ENCODE peak calls at places on chromosome 12, in eight cellular contexts. E is AG10803, S is dorsolateral prefrontal cortex, Q is fibroblast of lung, N is stomach, X is A549, I is GM23338, K is heart left ventricle. T is an unnamed sample.

GRCh38 chr12:127528576-127528975 is 738.4 kb upstream of the TMEM132C start:
- DNase-seq in E (no peak), S (no peak), Q (no peak), N (no peak), X (no peak), I (no peak), K (no peak), T (no peak)

GRCh38 chr12:79919762-79920161 is 15.1 kb downstream of the PPP1R12A start:
- DNase-seq in E (no peak), S (no peak), Q (no peak), N (no peak), X (no peak), I (no peak), K (no peak), T (no peak)

GRCh38 chr12:59736359-59736758 is 140.5 kb downstream of the SLC16A7 start:
- DNase-seq in E (no peak), S (no peak), Q (no peak), N (no peak), X (no peak), I (no peak), K (no peak), T (no peak)

GRCh38 chr12:71973687-71974086 is 35.0 kb downstream of the TPH2 start:
- DNase-seq in E (no peak), S (no peak), Q (no peak), N (no peak), X (no peak), I (no peak), K (no peak), T (no peak)

GRCh38 chr12:21643758-21644157 is 13.9 kb downstream of the LDHB start:
- DNase-seq in E (no peak), S (no peak), Q (no peak), N (no peak), X (no peak), I (no peak), K (no peak), T (no peak)

GRCh38 chr12:5073838-5074237 is 30.2 kb downstream of the KCNA5 start:
- DNase-seq in E (peak; percentile 31), S (no peak), Q (peak; percentile 31), N (no peak), X (no peak), I (peak; percentile 77), K (no peak), T (peak; percentile 17)

GRCh38 chr12:98838282-98838681 is 193.2 kb downstream of the APAF1 start:
- DNase-seq in E (peak; percentile 65), S (peak; percentile 41), Q (peak; percentile 11), N (no peak), X (no peak), I (peak; percentile 50), K (no peak), T (peak; percentile 2)

GRCh38 chr12:106585862-106586534 is 3.2 kb downstream of the RFX4 start:
- DNase-seq in E (no peak), S (no peak), Q (no peak), N (no peak), X (no peak), I (peak; percentile 86), K (no peak), T (peak; percentile 9)

GRCh38 chr12:50611021-50611420 is 106.2 kb downstream of the DIP2B start:
- DNase-seq in E (no peak), S (no peak), Q (no peak), N (no peak), X (no peak), I (no peak), K (no peak), T (no peak)

GRCh38 chr12:32489070-32489469 is 89.7 kb downstream of the FGD4 start:
- DNase-seq in E (no peak), S (no peak), Q (no peak), N (no peak), X (no peak), I (no peak), K (no peak), T (no peak)

GRCh38 chr12:5648692-5649338 is 216.9 kb downstream of the NTF3 start:
- DNase-seq in E (peak; percentile 57), S (no peak), Q (peak; percentile 20), N (no peak), X (no peak), I (peak; percentile 87), K (no peak), T (peak; percentile 4)

GRCh38 chr12:119624971-119625370 is 31.4 kb downstream of the TMEM233 start:
- DNase-seq in E (no peak), S (no peak), Q (no peak), N (no peak), X (no peak), I (no peak), K (no peak), T (peak; percentile 21)

GRCh38 chr12:64752833-64753238 is 6.4 kb downstream of the GNS start:
- DNase-seq in E (no peak), S (no peak), Q (no peak), N (no peak), X (no peak), I (no peak), K (no peak), T (no peak)

DNA sequence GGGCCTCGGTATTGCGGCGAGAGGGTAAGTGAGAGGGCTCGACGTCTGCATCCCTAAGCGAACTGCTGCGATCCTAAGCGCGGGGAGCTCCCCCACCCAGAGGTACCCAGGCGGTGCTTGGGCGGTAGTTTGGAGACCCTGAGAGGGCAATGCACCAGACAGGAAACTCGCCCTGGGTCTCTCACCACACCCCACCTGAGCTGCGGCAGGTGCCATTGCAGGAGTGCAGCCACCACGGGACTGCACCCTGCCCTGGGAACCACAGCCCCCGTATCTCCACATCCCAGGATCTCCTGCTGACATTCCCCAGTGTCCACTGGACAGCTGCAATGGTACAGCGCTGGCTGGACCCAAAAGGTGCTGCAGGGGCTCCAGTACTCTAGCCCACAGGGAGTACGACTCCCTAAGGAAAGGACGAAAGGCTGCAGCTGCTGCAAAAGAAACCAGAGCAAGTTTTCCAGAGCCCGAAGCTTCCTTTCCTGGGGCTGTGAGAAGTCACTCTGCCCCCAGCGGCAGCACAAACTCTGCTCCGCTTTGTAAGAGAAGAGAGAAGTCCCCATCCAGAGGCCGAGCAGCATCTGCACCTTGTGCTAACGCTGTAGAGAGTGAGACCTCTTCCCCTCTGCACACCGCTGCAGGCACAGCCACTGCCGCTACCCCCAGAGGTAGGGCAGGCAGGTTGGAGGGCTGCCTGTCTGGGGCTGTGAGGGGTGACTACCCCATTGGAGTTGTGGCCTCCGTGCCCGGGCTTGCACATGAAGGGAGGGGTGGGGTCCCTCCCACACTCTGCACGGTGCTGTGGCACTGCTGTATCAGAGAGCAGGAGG is 31.1 kb upstream of the MON2 start:
- DNase-seq in E (peak; percentile 62), S (peak; percentile 64), Q (peak; percentile 74), N (peak; percentile 49), X (peak; percentile 77), I (peak; percentile 90), K (peak; percentile 47), T (peak; percentile 80)
- H3K4me3 ChIP-seq in E (peak overlapping the region; percentile 59), S (peak overlapping the region; percentile 63), Q (peak overlapping the region; percentile 70), N (peak overlapping the region; percentile 63), X (peak overlapping the region; percentile 51), I (peak overlapping the region; percentile 81), K (peak overlapping the region; percentile 53), T (peak overlapping the region; percentile 54)

DNA sequence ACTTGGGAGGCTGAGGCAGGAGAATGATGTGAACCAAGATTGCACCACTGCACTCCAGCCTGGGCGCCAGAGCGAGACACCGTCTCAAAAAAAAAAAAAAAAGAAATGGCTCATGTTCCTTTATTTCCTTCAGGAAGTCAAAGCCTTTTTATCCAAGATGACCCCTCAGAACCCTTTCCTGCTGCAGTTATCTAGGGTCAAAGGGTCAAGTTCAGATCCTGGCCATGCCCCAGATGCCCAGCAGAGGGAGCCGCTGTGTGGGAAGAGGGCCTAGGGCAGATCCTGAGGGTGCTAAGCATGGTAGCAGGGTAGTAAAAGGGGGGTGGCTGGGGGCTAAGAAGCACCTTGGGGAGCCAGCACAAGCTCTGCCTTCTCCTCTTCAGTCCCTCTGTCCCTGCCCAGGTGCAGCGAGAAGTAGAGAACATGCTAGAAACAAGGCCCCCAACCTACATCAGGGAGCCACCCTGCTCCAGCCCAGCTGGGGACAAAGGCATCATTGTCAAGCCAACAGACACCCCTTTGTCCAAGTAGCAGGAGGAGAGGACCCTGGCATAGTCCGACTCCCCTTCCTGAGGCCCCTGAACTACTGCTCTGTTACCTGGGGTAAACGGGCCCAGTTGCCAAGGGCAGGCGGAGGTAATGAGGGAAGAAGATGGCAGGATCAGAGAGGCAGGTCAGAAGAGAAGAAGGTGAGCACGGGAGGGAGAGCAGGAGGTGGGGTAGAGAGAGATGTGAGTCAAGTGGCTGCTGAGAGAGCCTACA is 6.5 kb downstream of the NFE2 start:
- DNase-seq in E (peak; percentile 30), S (no peak), Q (peak; percentile 24), N (peak; percentile 68), X (peak; percentile 83), I (peak; percentile 89), K (peak; percentile 41), T (peak; percentile 49)
- TF ChIP-seq CTCF in E (peak; percentile 88), S (peak; percentile 70), Q (peak; percentile 81), N (no peak), X (peak; percentile 67), I (peak; percentile 97), K (peak; percentile 48), T (peak; percentile 96)

DNA sequence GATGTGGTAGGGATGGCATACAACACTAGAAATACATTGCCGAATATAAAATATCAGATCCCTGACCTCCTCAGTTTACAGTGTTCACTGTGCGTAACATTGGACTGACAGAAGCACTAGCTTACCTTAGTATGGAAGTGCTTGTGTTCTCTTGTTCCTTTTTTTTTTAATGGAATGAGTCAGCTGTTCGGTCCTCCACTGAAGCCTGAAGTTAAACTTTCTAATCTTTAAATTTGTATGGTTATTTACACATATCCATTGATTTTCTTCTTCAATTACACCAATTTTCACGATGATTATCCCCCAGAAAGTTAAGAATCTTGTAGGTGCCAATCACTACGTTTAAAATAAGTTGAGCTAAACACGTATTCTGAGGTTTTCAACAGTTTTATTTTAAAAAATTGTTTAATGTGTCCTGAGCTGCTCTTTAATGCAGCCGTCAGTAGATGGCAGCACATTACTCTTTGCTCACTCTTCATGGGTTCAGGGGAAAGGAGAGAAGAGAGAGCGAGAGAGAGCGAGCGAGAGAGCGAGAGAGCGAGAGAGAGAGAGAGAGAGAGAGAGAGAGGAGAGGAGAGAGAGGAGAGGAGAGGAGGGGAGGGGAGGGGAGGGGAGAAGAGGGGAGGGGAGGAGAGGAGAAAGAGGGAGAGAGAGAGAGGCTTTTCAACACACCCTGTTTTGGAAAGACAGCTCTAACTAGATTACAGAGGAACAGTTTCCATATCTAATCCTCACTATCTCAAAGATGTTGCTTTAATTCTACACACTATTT is 134.7 kb upstream of the SCAF11 start:
- DNase-seq in E (peak; percentile 87), S (no peak), Q (peak; percentile 90), N (peak; percentile 41), X (peak; percentile 59), I (peak; percentile 80), K (peak; percentile 35), T (peak; percentile 92)
- H3K4me3 ChIP-seq in E (peak overlapping the region; percentile 33), S (peak overlapping the region; percentile 44), Q (peak overlapping the region; percentile 47), N (no peak overlapping the region), X (peak overlapping the region; percentile 7), I (no peak overlapping the region), K (no peak overlapping the region), T (no peak overlapping the region)

DNA sequence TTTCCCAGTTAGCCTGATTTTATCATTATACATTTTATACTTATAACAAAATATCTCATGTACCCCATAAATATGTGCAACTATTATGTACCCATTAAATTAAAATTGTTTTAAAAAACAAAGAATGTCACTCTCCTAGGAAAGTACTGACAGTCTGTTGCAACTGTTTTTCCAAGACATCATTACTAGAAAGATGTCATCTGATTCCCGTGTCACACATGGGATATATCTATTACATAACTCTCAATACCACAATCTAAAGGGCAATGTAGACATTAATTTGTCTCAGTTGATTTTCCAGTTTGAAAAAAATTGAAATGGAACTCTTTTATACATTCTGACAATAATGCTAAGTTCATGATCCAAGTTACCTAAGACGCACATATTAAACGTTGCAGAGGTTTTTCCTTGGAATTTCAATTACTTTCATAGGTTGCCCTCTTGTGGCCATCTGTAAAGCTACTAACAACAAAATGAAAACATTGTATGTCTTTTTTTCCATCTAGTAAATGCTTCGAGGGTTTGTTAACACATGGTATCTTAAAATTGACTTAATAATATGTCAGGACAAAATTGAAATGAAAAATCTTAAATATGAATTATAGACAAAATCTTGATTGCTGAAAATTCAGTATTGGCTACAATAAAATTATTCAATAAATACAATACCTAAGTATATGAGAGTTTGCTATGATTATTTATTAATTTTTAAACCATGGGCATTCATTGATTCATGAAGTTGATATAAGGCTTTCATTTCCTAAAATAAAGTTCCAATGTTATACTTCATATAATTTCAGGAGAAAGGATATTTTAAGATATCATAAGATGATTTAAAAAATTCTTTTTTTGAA is 131.6 kb downstream of the PPFIA2 start:
- DNase-seq in E (peak; percentile 48), S (no peak), Q (peak; percentile 70), N (no peak), X (peak; percentile 13), I (peak; percentile 75), K (no peak), T (peak; percentile 72)
- TF ChIP-seq CTCF in E (peak; percentile 75), S (peak; percentile 85), Q (peak; percentile 33), N (no peak), X (peak; percentile 70), I (peak; percentile 67), K (peak; percentile 52), T (peak; percentile 58)